ENCODE peak calls at places on chromosomes 16 and 17, in seven cellular contexts. One of them, this sample, is unnamed.

GRCh38 chr17:66542967-66543525 is 240.6 kb downstream of the PRKCA start:
- DNase-seq in heart right ventricle: no peak
- DNase-seq in cardiac fibroblast: peak
- DNase-seq in lung: no peak
- DNase-seq in astrocyte: peak
- DNase-seq in HFF-Myc: no peak
- DNase-seq in fibroblast of pulmonary artery: peak
- DNase-seq in this sample: peak

GRCh38 chr17:61454932-61455753 is 2.9 kb downstream of the TBX4 start:
- DNase-seq in heart right ventricle: no peak
- DNase-seq in astrocyte: no peak
- DNase-seq in lung: no peak
- DNase-seq in fibroblast of pulmonary artery: no peak
- DNase-seq in HFF-Myc: no peak
- DNase-seq in cardiac fibroblast: no peak
- DNase-seq in this sample: no peak

GRCh38 chr17:69525920-69526841 is 111.7 kb downstream of the MAP2K6 start:
- DNase-seq in HFF-Myc: peak
- DNase-seq in heart right ventricle: no peak
- DNase-seq in fibroblast of pulmonary artery: peak
- DNase-seq in astrocyte: peak
- DNase-seq in cardiac fibroblast: peak
- DNase-seq in lung: no peak
- DNase-seq in this sample: peak

GRCh38 chr17:47244697-47245096 is 8.9 kb upstream of the ITGB3 start:
- DNase-seq in HFF-Myc: no peak
- DNase-seq in fibroblast of pulmonary artery: peak
- DNase-seq in astrocyte: no peak
- DNase-seq in heart right ventricle: no peak
- DNase-seq in lung: no peak
- DNase-seq in cardiac fibroblast: peak
- DNase-seq in this sample: no peak

GRCh38 chr17:35795007-35795870 is at the start of gene MMP28:
- DNase-seq in lung: peak
- DNase-seq in fibroblast of pulmonary artery: no peak
- DNase-seq in astrocyte: peak
- DNase-seq in heart right ventricle: peak
- DNase-seq in HFF-Myc: no peak
- DNase-seq in cardiac fibroblast: peak
- DNase-seq in this sample: peak

GRCh38 chr17:2844386-2844785 is 48.1 kb downstream of the RAP1GAP2 start:
- DNase-seq in heart right ventricle: no peak
- DNase-seq in lung: no peak
- DNase-seq in astrocyte: no peak
- DNase-seq in HFF-Myc: no peak
- DNase-seq in fibroblast of pulmonary artery: no peak
- DNase-seq in cardiac fibroblast: no peak
- DNase-seq in this sample: peak

GRCh38 chr16:50763211-50763610 is 21.3 kb downstream of the CYLD start:
- DNase-seq in HFF-Myc: no peak
- DNase-seq in fibroblast of pulmonary artery: peak
- DNase-seq in astrocyte: peak
- DNase-seq in heart right ventricle: no peak
- DNase-seq in cardiac fibroblast: peak
- DNase-seq in lung: no peak
- DNase-seq in this sample: peak

GRCh38 chr17:67467500-67468481 is 90.7 kb downstream of the PITPNC1 start:
- DNase-seq in HFF-Myc: no peak
- DNase-seq in heart right ventricle: no peak
- DNase-seq in lung: no peak
- DNase-seq in astrocyte: no peak
- DNase-seq in cardiac fibroblast: no peak
- DNase-seq in fibroblast of pulmonary artery: no peak
- DNase-seq in this sample: peak

GRCh38 chr17:48545539-48545938 is 630 bp upstream of the HOXB2 start:
- DNase-seq in astrocyte: no peak
- DNase-seq in cardiac fibroblast: no peak
- DNase-seq in HFF-Myc: no peak
- DNase-seq in lung: no peak
- DNase-seq in heart right ventricle: no peak
- DNase-seq in fibroblast of pulmonary artery: no peak
- DNase-seq in this sample: no peak

GRCh38 chr17:35117984-35118383 is 1.7 kb downstream of the RAD51D start:
- DNase-seq in astrocyte: no peak
- DNase-seq in lung: no peak
- DNase-seq in HFF-Myc: no peak
- DNase-seq in heart right ventricle: no peak
- DNase-seq in cardiac fibroblast: peak
- DNase-seq in fibroblast of pulmonary artery: peak
- DNase-seq in this sample: peak

GRCh38 chr17:57025876-57026275 is 47.9 kb downstream of the SCPEP1 start:
- DNase-seq in fibroblast of pulmonary artery: no peak
- DNase-seq in lung: no peak
- DNase-seq in astrocyte: no peak
- DNase-seq in HFF-Myc: no peak
- DNase-seq in heart right ventricle: no peak
- DNase-seq in cardiac fibroblast: no peak
- DNase-seq in this sample: no peak

GRCh38 chr16:79449906-79450305 is 150.6 kb downstream of the MAF start:
- DNase-seq in heart right ventricle: no peak
- DNase-seq in lung: no peak
- DNase-seq in astrocyte: no peak
- DNase-seq in cardiac fibroblast: no peak
- DNase-seq in HFF-Myc: no peak
- DNase-seq in fibroblast of pulmonary artery: no peak
- DNase-seq in this sample: no peak

GRCh38 chr17:34727601-34728000 is 148.2 kb downstream of the TMEM132E start:
- DNase-seq in fibroblast of pulmonary artery: no peak
- DNase-seq in heart right ventricle: no peak
- DNase-seq in lung: no peak
- DNase-seq in astrocyte: no peak
- DNase-seq in cardiac fibroblast: no peak
- DNase-seq in HFF-Myc: no peak
- DNase-seq in this sample: no peak

GRCh38 chr17:50177476-50177875 is 11.7 kb downstream of the SGCA start:
- DNase-seq in cardiac fibroblast: peak
- DNase-seq in HFF-Myc: no peak
- DNase-seq in lung: no peak
- DNase-seq in heart right ventricle: no peak
- DNase-seq in astrocyte: no peak
- DNase-seq in fibroblast of pulmonary artery: no peak
- DNase-seq in this sample: no peak

GRCh38 chr16:5025171-5025632 is 8.5 kb downstream of the NAGPA start:
- DNase-seq in heart right ventricle: peak
- DNase-seq in lung: no peak
- DNase-seq in fibroblast of pulmonary artery: peak
- DNase-seq in astrocyte: no peak
- DNase-seq in HFF-Myc: no peak
- DNase-seq in cardiac fibroblast: peak
- DNase-seq in this sample: no peak

GRCh38 chr16:27232875-27233605 is 29.7 kb downstream of the KDM8 start:
- DNase-seq in lung: no peak
- DNase-seq in astrocyte: no peak
- DNase-seq in heart right ventricle: no peak
- DNase-seq in fibroblast of pulmonary artery: no peak
- DNase-seq in HFF-Myc: no peak
- DNase-seq in cardiac fibroblast: no peak
- DNase-seq in this sample: no peak

DNA sequence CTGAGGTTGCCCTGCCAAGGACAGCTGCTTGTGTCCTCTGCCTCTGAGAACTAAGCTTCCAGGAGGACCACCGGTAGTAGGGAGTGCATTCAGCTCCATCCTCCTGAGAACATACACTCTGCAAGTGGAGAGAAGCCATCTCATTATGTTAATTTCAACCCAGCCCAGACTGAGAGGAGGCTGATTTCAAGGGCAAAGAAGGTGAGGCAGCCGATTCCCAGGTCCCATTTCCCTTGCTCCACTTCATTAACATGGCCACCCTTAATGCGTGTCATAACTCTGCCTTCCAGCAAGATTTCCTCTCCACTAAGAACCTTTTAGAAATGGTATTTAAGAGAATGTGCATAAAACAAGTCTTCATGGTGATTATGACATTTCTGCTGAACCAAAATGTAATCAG is 72.5 kb downstream of the CDH13 start:
- DNase-seq in heart right ventricle: no peak
- DNase-seq in HFF-Myc: no peak
- DNase-seq in cardiac fibroblast: no peak
- DNase-seq in lung: no peak
- DNase-seq in astrocyte: no peak
- DNase-seq in fibroblast of pulmonary artery: no peak
- DNase-seq in this sample: no peak
- H3K4me3 ChIP-seq in heart right ventricle: no peak
- H3K4me3 ChIP-seq in HFF-Myc: no peak
- H3K4me3 ChIP-seq in cardiac fibroblast: no peak
- H3K4me3 ChIP-seq in lung: no peak
- H3K4me3 ChIP-seq in astrocyte: no peak
- H3K4me3 ChIP-seq in fibroblast of pulmonary artery: no peak
- H3K4me3 ChIP-seq in this sample: no peak

DNA sequence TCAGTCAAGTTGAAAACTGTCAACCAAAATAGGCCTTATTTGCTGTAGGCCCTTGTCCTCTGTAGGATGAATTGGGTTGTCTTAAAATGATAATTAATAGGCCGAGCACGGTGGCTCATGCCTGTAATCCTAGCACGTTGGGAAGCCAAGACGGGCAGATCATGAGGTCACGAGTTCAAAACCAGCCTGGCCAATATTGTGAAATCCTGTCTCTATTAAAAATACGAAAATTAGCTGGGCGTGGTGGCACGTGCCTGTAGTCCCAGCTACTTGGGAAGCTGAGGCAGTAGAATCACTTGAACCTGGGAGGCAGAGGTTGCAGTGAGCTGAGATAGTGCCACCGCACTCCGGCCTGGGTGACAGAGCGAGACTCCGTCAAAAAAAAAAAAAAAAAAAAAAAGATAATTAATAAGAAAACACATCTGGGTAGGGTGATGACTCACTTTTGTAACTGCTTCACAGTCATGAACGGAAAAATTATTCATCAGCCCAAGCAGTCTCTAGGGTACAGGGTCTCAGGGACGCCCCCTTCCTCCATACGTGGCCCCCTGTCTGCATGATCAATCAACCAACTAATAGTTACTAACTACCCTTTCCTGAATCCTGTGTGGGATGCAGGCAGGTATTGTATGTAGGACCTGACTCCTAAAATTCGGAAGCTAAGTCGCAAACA is 137.0 kb upstream of the RCVRN start:
- DNase-seq in fibroblast of pulmonary artery: no peak
- DNase-seq in cardiac fibroblast: no peak
- DNase-seq in HFF-Myc: no peak
- DNase-seq in lung: no peak
- DNase-seq in heart right ventricle: no peak
- DNase-seq in astrocyte: no peak
- DNase-seq in this sample: no peak
- H3K4me3 ChIP-seq in fibroblast of pulmonary artery: no peak
- H3K4me3 ChIP-seq in cardiac fibroblast: no peak
- H3K4me3 ChIP-seq in HFF-Myc: no peak
- H3K4me3 ChIP-seq in lung: no peak
- H3K4me3 ChIP-seq in heart right ventricle: no peak
- H3K4me3 ChIP-seq in astrocyte: no peak
- H3K4me3 ChIP-seq in this sample: no peak

DNA sequence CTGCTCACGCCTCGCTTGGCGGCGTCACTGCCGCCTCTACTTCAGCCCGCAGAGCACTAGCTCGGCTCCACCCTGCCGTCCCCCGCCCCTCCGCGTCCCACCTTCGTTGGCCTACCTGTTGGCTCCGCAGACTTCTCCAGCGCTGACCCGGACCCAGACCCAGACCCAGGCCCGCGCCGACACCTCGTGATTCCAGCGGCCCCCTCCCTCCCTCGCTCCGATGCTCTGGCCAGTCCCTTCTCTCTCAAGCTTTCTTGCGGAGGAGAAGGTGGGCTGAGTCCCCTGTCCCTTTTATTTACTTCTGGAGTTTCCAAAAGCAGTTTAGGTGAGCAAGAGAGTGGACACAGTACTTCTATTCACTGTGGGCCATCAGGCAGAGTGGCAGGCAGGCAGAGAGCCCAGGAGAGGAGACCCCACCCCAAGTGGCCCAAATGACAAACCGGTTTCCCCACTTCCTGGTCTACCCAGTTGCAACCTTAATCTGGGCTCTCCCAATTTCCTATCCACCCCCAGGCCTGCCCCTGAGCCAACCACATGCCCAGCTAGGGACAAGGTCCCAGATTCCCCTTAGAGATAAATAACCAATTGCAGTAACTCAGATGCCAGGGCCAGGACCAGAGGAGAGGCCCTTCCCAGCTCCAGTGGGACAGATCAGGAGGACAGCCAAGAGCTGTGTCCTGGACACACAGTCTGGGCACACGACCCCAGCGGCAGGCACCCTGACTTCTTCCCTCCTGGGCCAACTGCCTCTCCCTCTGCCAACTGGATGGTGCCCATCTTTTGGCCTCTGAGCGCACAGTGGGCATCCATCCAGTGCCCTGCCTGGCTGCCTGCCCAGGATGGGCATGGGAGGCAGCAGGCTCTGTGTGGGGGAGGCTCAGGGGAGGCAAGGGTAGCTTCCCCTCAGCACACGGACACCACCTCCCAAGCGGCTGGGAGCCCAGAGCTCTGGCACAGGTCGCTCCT is 1.2 kb upstream of the SRCIN1 start:
- DNase-seq in fibroblast of pulmonary artery: no peak
- DNase-seq in astrocyte: no peak
- DNase-seq in cardiac fibroblast: no peak
- DNase-seq in HFF-Myc: no peak
- DNase-seq in heart right ventricle: peak
- DNase-seq in lung: no peak
- DNase-seq in this sample: no peak
- H3K4me3 ChIP-seq in fibroblast of pulmonary artery: no peak
- H3K4me3 ChIP-seq in astrocyte: no peak
- H3K4me3 ChIP-seq in cardiac fibroblast: no peak
- H3K4me3 ChIP-seq in HFF-Myc: peak
- H3K4me3 ChIP-seq in heart right ventricle: no peak
- H3K4me3 ChIP-seq in lung: no peak
- H3K4me3 ChIP-seq in this sample: no peak

GRCh38 chr17:68515238-68515637 is 3.0 kb downstream of the PRKAR1A start:
- DNase-seq in astrocyte: no peak
- DNase-seq in cardiac fibroblast: no peak
- DNase-seq in HFF-Myc: no peak
- DNase-seq in fibroblast of pulmonary artery: no peak
- DNase-seq in lung: no peak
- DNase-seq in heart right ventricle: no peak
- DNase-seq in this sample: no peak
- H3K4me3 ChIP-seq in astrocyte: peak
- H3K4me3 ChIP-seq in cardiac fibroblast: peak
- H3K4me3 ChIP-seq in HFF-Myc: peak
- H3K4me3 ChIP-seq in fibroblast of pulmonary artery: peak
- H3K4me3 ChIP-seq in lung: no peak
- H3K4me3 ChIP-seq in heart right ventricle: no peak
- H3K4me3 ChIP-seq in this sample: peak